ENCODE peak calls at places on chromosomes 2 and 18, in eight cellular contexts. E is NCI-H1417; D is astrocyte of the spinal cord; U is cardiac muscle cell; T is A172; Y is naive thymus-derived CD8-positive, alpha-beta T cell; O is GM23338; H is smooth muscle cell of the brain vasculature. B is an unnamed sample.

GRCh38 chr2:160494243-160494642 is 636 bp upstream of the RBMS1 start:
- DNase-seq in H (no peak), U (peak), Y (no peak), E (peak), T (peak), D (peak), O (no peak), B (no peak)

GRCh38 chr2:209307161-209308001 is 116.5 kb upstream of the MAP2 start:
- DNase-seq in E (no peak), O (no peak), U (no peak), D (no peak), H (no peak), T (no peak), Y (no peak), B (no peak)

GRCh38 chr2:205212357-205212756 is 469.9 kb upstream of the NRP2 start:
- DNase-seq in O (no peak), E (no peak), H (no peak), T (no peak), D (no peak), U (no peak), Y (no peak), B (no peak)

GRCh38 chr2:241142063-241142462 is 7.2 kb downstream of the PASK start:
- DNase-seq in U (no peak), O (no peak), D (no peak), T (no peak), Y (no peak), E (no peak), H (no peak), B (no peak)

GRCh38 chr2:190882831-190883582 is 2.4 kb downstream of the GLS start:
- DNase-seq in Y (no peak), O (no peak), D (no peak), H (no peak), T (peak), U (peak), E (no peak), B (no peak)

GRCh38 chr18:57008001-57008686 is 138.7 kb upstream of the BOD1L2 start:
- DNase-seq in O (peak), Y (no peak), E (no peak), U (no peak), D (no peak), H (no peak), T (no peak), B (no peak)

GRCh38 chr2:169964740-169965139 is 137.5 kb downstream of the UBR3 start:
- DNase-seq in O (no peak), T (peak), Y (no peak), E (no peak), D (no peak), U (no peak), H (no peak), B (no peak)

GRCh38 chr2:235611337-235611736 is 117.5 kb downstream of the AGAP1 start:
- DNase-seq in D (no peak), H (no peak), Y (no peak), E (peak), T (no peak), U (no peak), O (no peak), B (no peak)

GRCh38 chr2:156455366-156455975 is 19.3 kb downstream of the GPD2 start:
- DNase-seq in H (no peak), U (no peak), Y (no peak), T (peak), D (peak), E (no peak), O (no peak), B (no peak)

GRCh38 chr2:177553176-177553909 is 160.8 kb downstream of the AGPS start:
- DNase-seq in H (no peak), O (peak), Y (no peak), T (peak), D (peak), E (no peak), U (peak), B (no peak)

GRCh38 chr2:26184555-26185303 is 11.8 kb downstream of the GAREM2 start:
- DNase-seq in T (no peak), Y (peak), D (peak), O (peak), U (peak), H (peak), E (no peak), B (peak)

GRCh38 chr2:100962366-100963025 is 39.6 kb upstream of the RPL31 start:
- DNase-seq in D (no peak), Y (no peak), O (no peak), E (no peak), U (no peak), T (no peak), H (no peak), B (no peak)

GRCh38 chr2:157890960-157891629 is 15.0 kb upstream of the ACVR1 start:
- DNase-seq in T (no peak), O (no peak), U (no peak), Y (no peak), H (no peak), D (no peak), E (no peak), B (no peak)

GRCh38 chr2:151264157-151264835 is 2.6 kb upstream of the RBM43 start:
- DNase-seq in Y (no peak), D (no peak), O (peak), H (no peak), U (no peak), E (no peak), T (no peak), B (no peak)

GRCh38 chr2:71545572-71546274 is 92.4 kb downstream of the DYSF start:
- DNase-seq in E (peak), T (peak), D (peak), O (peak), U (peak), H (peak), Y (peak), B (peak)

GRCh38 chr2:197198890-197199289 is 111.7 kb downstream of the ANKRD44 start:
- DNase-seq in U (peak), E (no peak), H (no peak), Y (peak), D (no peak), O (no peak), T (no peak), B (peak)

GRCh38 chr2:32357545-32358482 is 991 bp downstream of the BIRC6 start:
- DNase-seq in Y (peak), H (peak), D (peak), T (peak), O (peak), E (peak), U (peak), B (peak)

GRCh38 chr2:85954192-85954900 is 65.6 kb upstream of the ST3GAL5 start:
- DNase-seq in Y (no peak), E (no peak), H (no peak), D (no peak), O (no peak), U (no peak), T (no peak), B (no peak)

GRCh38 chr18:22640281-22640842 is 222.6 kb upstream of the CTAGE1 start:
- DNase-seq in Y (no peak), U (no peak), H (no peak), O (no peak), D (no peak), E (no peak), T (no peak), B (no peak)

GRCh38 chr2:156112323-156112722 is 220.2 kb downstream of the NR4A2 start:
- DNase-seq in U (no peak), O (no peak), H (no peak), T (no peak), E (no peak), Y (no peak), D (no peak), B (no peak)